ENCODE peak calls at places on chromosomes 1 and 21, in ten cellular contexts. M, X, J, U, W, Z, D, Y, V and L are unnamed samples.

GRCh38 chr21:33712022-33712803 is 69.9 kb downstream of the ITSN1 start:
- ATAC-seq in M (no peak), X (no peak), J (no peak), U (no peak), W (no peak), Z (peak), D (no peak), Y (no peak), V (no peak), L (no peak)

GRCh38 chr1:174217787-174218574 is 58.7 kb downstream of the RABGAP1L start:
- ATAC-seq in M (peak), X (peak), J (peak), U (no peak), W (peak), Z (peak), D (peak), Y (no peak), V (peak), L (no peak)

GRCh38 chr1:56709269-56709880 is 64.3 kb downstream of the PRKAA2 start:
- ATAC-seq in M (peak), X (peak), J (peak), U (no peak), W (peak), Z (peak), D (peak), Y (no peak), V (peak), L (peak)

GRCh38 chr1:179826626-179827280 is 50.9 kb downstream of the TOR1AIP2 start:
- ATAC-seq in M (no peak), X (no peak), J (no peak), U (no peak), W (no peak), Z (no peak), D (no peak), Y (no peak), V (no peak), L (no peak)

GRCh38 chr1:239816090-239816812 is 275.4 kb upstream of the FMN2 start:
- ATAC-seq in M (peak), X (no peak), J (no peak), U (peak), W (peak), Z (peak), D (peak), Y (peak), V (no peak), L (peak)

GRCh38 chr1:36359911-36360310 is 25.8 kb downstream of the STK40 start:
- ATAC-seq in M (no peak), X (peak), J (no peak), U (peak), W (no peak), Z (no peak), D (peak), Y (no peak), V (no peak), L (no peak)

GRCh38 chr1:218397752-218398339 is 52.7 kb downstream of the TGFB2 start:
- ATAC-seq in M (peak), X (no peak), J (no peak), U (peak), W (peak), Z (no peak), D (peak), Y (no peak), V (peak), L (no peak)

GRCh38 chr1:109792056-109792831 is 28.5 kb upstream of the EPS8L3 start:
- ATAC-seq in M (peak), X (no peak), J (peak), U (peak), W (no peak), Z (peak), D (peak), Y (no peak), V (peak), L (peak)

GRCh38 chr1:89260575-89261275 is 11.9 kb downstream of the GBP5 start:
- ATAC-seq in M (no peak), X (peak), J (no peak), U (peak), W (no peak), Z (no peak), D (peak), Y (no peak), V (no peak), L (peak)

GRCh38 chr1:159889821-159890252 is 10.1 kb downstream of the CFAP45 start:
- ATAC-seq in M (peak), X (peak), J (peak), U (peak), W (no peak), Z (no peak), D (peak), Y (peak), V (peak), L (peak)

GRCh38 chr1:89312572-89312971 is 39.9 kb upstream of the GBP5 start:
- ATAC-seq in M (no peak), X (no peak), J (no peak), U (no peak), W (no peak), Z (no peak), D (no peak), Y (no peak), V (no peak), L (no peak)

GRCh38 chr1:158813159-158813558 is 18.0 kb upstream of the MNDA start:
- ATAC-seq in M (no peak), X (no peak), J (no peak), U (no peak), W (no peak), Z (no peak), D (no peak), Y (no peak), V (no peak), L (no peak)

GRCh38 chr1:184403961-184404726 is 17.3 kb downstream of the C1orf21 start:
- ATAC-seq in M (no peak), X (no peak), J (no peak), U (peak), W (no peak), Z (no peak), D (peak), Y (no peak), V (no peak), L (peak)

GRCh38 chr1:226960944-226961765 is 21.1 kb downstream of the COQ8A start:
- ATAC-seq in M (no peak), X (no peak), J (no peak), U (no peak), W (no peak), Z (no peak), D (no peak), Y (no peak), V (no peak), L (no peak)

GRCh38 chr1:44260792-44261474 is 47.7 kb downstream of the DMAP1 start:
- ATAC-seq in M (no peak), X (no peak), J (no peak), U (no peak), W (no peak), Z (peak), D (peak), Y (no peak), V (peak), L (no peak)

GRCh38 chr1:183148599-183148998 is 37.5 kb upstream of the LAMC2 start:
- ATAC-seq in M (peak), X (peak), J (no peak), U (peak), W (no peak), Z (no peak), D (peak), Y (peak), V (no peak), L (peak)

GRCh38 chr1:39381839-39382238 is 109.6 kb upstream of the BMP8A start:
- ATAC-seq in M (no peak), X (no peak), J (no peak), U (no peak), W (no peak), Z (no peak), D (no peak), Y (no peak), V (no peak), L (no peak)

GRCh38 chr1:147736847-147737246 is 23.6 kb downstream of the GJA5 start:
- ATAC-seq in M (no peak), X (no peak), J (no peak), U (no peak), W (no peak), Z (no peak), D (no peak), Y (no peak), V (no peak), L (no peak)

GRCh38 chr1:2836333-2836970 is 35.0 kb upstream of the TTC34 start:
- ATAC-seq in M (no peak), X (no peak), J (no peak), U (no peak), W (no peak), Z (no peak), D (no peak), Y (no peak), V (no peak), L (no peak)

GRCh38 chr1:164685247-164685646 is 126.3 kb downstream of the PBX1 start:
- ATAC-seq in M (no peak), X (no peak), J (no peak), U (no peak), W (no peak), Z (no peak), D (no peak), Y (no peak), V (no peak), L (no peak)

GRCh38 chr1:37506740-37507139 is 7.8 kb downstream of the MEAF6 start:
- ATAC-seq in M (no peak), X (no peak), J (no peak), U (peak), W (no peak), Z (no peak), D (peak), Y (no peak), V (no peak), L (no peak)

GRCh38 chr21:37248298-37248697 is 18.8 kb downstream of the VPS26C start:
- ATAC-seq in M (no peak), X (no peak), J (no peak), U (no peak), W (no peak), Z (no peak), D (no peak), Y (no peak), V (no peak), L (no peak)

GRCh38 chr1:53394306-53394705 is 64.9 kb upstream of the DMRTB1 start:
- ATAC-seq in M (no peak), X (no peak), J (no peak), U (no peak), W (no peak), Z (no peak), D (no peak), Y (no peak), V (no peak), L (no peak)

GRCh38 chr1:33140153-33141149 is 41.4 kb downstream of the TRIM62 start:
- ATAC-seq in M (peak), X (no peak), J (no peak), U (no peak), W (no peak), Z (peak), D (no peak), Y (no peak), V (peak), L (no peak)

GRCh38 chr1:19416145-19416544 is 69.2 kb downstream of the CAPZB start:
- ATAC-seq in M (no peak), X (no peak), J (no peak), U (no peak), W (no peak), Z (no peak), D (no peak), Y (no peak), V (no peak), L (no peak)

DNA sequence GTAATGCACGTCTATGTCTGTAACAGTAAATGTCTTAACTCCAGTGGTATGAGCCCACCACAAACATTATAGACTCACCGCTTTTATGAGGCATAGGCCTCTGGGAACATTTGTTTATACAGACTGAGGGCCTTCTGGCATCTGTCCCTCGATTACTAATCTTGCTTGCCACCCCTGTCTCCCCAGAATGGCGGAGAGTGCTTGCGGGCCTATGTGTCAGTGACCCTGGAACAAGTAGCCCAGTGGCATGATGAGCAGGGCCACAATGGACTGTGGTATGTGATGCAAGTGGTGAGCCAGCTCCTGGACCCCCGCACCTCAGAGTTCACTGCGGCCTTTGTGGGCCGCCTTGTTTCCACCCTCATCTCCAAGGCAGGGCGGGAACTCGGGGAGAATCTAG is 18.3 kb upstream of the SHISA4 start:
- ATAC-seq in M (no peak), X (no peak), J (no peak), U (no peak), W (no peak), Z (no peak), D (no peak), Y (no peak), V (no peak), L (no peak)
- H3K4me3 ChIP-seq in M (no peak), X (no peak), J (no peak), U (no peak), W (no peak), Z (no peak), D (no peak), Y (no peak), V (no peak), L (no peak)

GRCh38 chr1:236140705-236141446 is 1.5 kb upstream of the GPR137B start:
- ATAC-seq in M (peak), X (no peak), J (no peak), U (no peak), W (peak), Z (peak), D (no peak), Y (no peak), V (no peak), L (no peak)
- TF ChIP-seq CTCF in M (no peak), X (no peak), J (no peak), U (no peak), W (no peak), Z (no peak), D (no peak), Y (no peak), V (no peak), L (no peak)

DNA sequence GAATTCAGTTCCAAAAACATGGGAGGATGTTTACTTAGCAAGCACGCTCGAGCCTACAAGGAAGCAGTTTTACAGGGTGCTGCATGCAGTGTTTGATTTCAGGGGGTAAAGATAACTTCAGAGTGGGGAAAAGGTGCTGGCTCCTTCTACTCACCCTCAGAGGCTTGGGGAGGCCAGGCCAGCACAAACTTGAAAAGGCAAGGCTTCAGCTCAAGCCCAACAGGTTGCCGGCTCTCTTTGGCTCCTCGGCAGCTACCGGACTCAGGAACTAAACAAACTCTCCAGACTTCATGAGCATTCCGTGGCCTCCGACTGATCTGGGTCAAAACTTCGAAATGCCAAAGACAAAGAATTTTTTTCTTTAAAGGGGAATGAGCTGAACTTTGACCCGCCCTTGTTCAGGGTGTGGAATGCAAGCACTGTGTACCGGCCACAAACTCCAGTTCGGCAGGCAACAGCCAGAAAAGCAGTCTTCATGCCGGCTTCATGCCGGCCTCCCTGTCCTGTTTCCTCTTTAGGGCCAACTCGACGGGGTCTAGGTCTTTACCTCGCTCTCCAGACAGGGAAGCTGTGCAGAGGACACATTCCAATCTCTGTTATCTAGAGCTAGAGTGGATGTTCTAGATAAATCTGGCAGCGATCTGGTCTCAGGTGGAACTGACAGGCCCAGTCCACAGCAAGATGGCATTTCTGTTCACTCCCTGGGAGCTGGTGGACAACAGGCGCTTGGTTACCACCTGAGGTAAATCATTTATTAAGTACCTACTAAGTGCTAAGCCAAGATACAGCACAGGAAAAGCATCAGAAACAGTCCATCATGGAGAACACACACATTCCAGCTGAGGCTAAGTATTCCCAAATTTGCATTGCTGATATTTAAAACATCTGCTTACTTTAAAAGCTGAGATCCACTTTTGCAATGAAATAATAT is 75.0 kb downstream of the CD46 start:
- ATAC-seq in M (peak), X (no peak), J (no peak), U (no peak), W (no peak), Z (no peak), D (peak), Y (no peak), V (peak), L (no peak)
- H3K4me3 ChIP-seq in M (peak), X (peak), J (no peak), U (peak), W (peak), Z (no peak), D (peak), Y (no peak), V (peak), L (peak)

GRCh38 chr1:47725000-47725731 is 272.0 kb downstream of the TRABD2B start:
- ATAC-seq in M (peak), X (no peak), J (no peak), U (peak), W (peak), Z (peak), D (peak), Y (no peak), V (peak), L (no peak)

GRCh38 chr1:47726496-47726855 is 270.7 kb downstream of the TRABD2B start:
- ATAC-seq in M (no peak), X (no peak), J (no peak), U (no peak), W (no peak), Z (no peak), D (no peak), Y (no peak), V (no peak), L (no peak)

GRCh38 chr1:47722909-47723580 is 274.1 kb downstream of the TRABD2B start:
- ATAC-seq in M (no peak), X (no peak), J (no peak), U (no peak), W (no peak), Z (no peak), D (no peak), Y (no peak), V (no peak), L (no peak)

GRCh38 chr1:47725732-47726495 is 271.3 kb downstream of the TRABD2B start:
- ATAC-seq in M (peak), X (peak), J (peak), U (peak), W (peak), Z (peak), D (peak), Y (peak), V (peak), L (peak)

GRCh38 chr1:47724427-47724999 is 272.7 kb downstream of the TRABD2B start:
- ATAC-seq in M (no peak), X (no peak), J (no peak), U (peak), W (no peak), Z (peak), D (no peak), Y (no peak), V (no peak), L (no peak)
- TF ChIP-seq CTCF in M (no peak), X (no peak), J (no peak), U (no peak), W (no peak), Z (no peak), D (no peak), Y (no peak), V (no peak), L (no peak)

GRCh38 chr1:156500578-156500846 is at the start of gene MEF2D:
- ATAC-seq in M (no peak), X (peak), J (no peak), U (no peak), W (no peak), Z (no peak), D (no peak), Y (no peak), V (no peak), L (no peak)

GRCh38 chr1:156502749-156503671 is 2.4 kb upstream of the MEF2D start:
- ATAC-seq in M (peak), X (peak), J (peak), U (peak), W (no peak), Z (peak), D (peak), Y (no peak), V (no peak), L (peak)

GRCh38 chr1:156500847-156501686 is 492 bp upstream of the MEF2D start:
- ATAC-seq in M (peak), X (peak), J (peak), U (peak), W (peak), Z (peak), D (peak), Y (peak), V (peak), L (peak)

GRCh38 chr1:156503672-156504055 is 3.1 kb upstream of the MEF2D start:
- ATAC-seq in M (no peak), X (no peak), J (no peak), U (no peak), W (no peak), Z (no peak), D (no peak), Y (no peak), V (no peak), L (no peak)

DNA sequence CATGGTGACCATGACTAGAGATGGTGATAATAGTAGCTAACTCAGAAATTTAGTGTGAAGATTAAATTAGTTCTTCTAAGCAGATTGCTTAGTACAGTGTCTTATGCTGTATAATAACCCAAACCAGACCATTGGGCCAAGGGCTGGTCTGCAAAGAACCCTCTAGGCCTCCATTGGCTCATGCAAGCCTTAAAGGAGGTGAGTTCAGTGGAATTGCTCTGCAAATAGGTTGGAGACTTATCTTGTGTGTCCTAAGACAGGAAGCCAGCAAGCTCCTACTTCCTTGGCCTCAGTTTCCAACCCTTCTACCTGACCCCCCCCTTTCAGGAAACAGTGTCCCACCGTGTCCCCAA is 1.8 kb upstream of the MEF2D start:
- ATAC-seq in M (no peak), X (no peak), J (no peak), U (no peak), W (no peak), Z (no peak), D (no peak), Y (no peak), V (no peak), L (no peak)
- H3K4me3 ChIP-seq in M (no peak), X (peak), J (peak), U (peak), W (no peak), Z (peak), D (peak), Y (no peak), V (no peak), L (no peak)

DNA sequence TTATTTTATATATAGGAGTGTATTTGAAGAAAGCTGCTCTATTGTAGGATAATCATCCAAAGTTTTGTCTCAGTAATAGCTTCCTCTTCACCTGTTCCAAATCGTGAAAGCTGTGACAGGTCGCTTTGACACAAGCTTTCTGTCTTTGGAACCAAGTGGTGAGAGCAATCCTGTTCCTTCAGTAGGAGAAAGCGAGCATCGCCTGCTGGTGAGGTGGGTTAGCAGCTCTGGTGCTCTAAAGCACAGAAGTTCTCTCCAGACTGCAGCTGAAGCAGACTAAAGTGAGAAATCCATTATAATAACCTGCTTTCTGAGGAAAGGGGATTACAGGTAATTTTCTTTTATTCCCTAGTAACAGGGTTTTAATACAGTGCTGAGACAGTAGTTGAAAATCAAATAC is 803.8 kb downstream of the ADGRL2 start:
- ATAC-seq in M (no peak), X (no peak), J (no peak), U (no peak), W (no peak), Z (peak), D (no peak), Y (no peak), V (no peak), L (no peak)
- TF ChIP-seq CTCF in M (peak), X (no peak), J (peak), U (no peak), W (no peak), Z (peak), D (no peak), Y (no peak), V (no peak), L (no peak)